ENCODE peak calls at places on chromosome 18, in eight cellular contexts. S is OCI-LY7; N is left cardiac atrium; U is activated CD8-positive, alpha-beta memory T cell treated with anti-CD3 and anti-CD28 coated beads for 24 hours; F is stimulated activated CD8-positive, alpha-beta memory T cell treated with anti-CD3 and anti-CD28 coated beads, Interleukin-15, amount 100 ng/mL, for 24 hours; I is T-helper 9 cell; H is activated T-cell treated with anti-CD3 and anti-CD28 coated beads for 4 hours; C is DMS153. D is an unnamed sample.

GRCh38 chr18:35580748-35581534 is 599 bp upstream of the GALNT1 start:
- DNase-seq in S (peak), C (peak), U (peak), F (peak), I (peak), H (peak), N (peak), D (no peak)

GRCh38 chr18:702957-703659 is 9.3 kb downstream of the ENOSF1 start:
- DNase-seq in N (no peak), F (no peak), U (no peak), S (no peak), I (no peak), C (no peak), H (no peak), D (no peak)

GRCh38 chr18:58416704-58417683 is 211.9 kb downstream of the ALPK2 start:
- DNase-seq in H (no peak), U (no peak), C (no peak), S (no peak), I (no peak), N (no peak), F (no peak), D (no peak)

GRCh38 chr18:36568487-36568886 is 260.3 kb downstream of the TPGS2 start:
- DNase-seq in F (no peak), C (no peak), I (no peak), N (no peak), H (no peak), U (no peak), S (no peak), D (no peak)

GRCh38 chr18:22057908-22058527 is 111.4 kb upstream of the GATA6 start:
- DNase-seq in C (no peak), F (no peak), I (no peak), U (no peak), H (no peak), S (no peak), N (no peak), D (no peak)

GRCh38 chr18:44568343-44568742 is 112.3 kb upstream of the SETBP1 start:
- DNase-seq in S (no peak), H (no peak), N (no peak), U (no peak), I (no peak), F (no peak), C (no peak), D (no peak)

GRCh38 chr18:9779630-9780029 is 71.5 kb downstream of the RAB31 start:
- DNase-seq in N (no peak), H (no peak), S (no peak), U (no peak), C (no peak), F (no peak), I (no peak), D (no peak)

GRCh38 chr18:21336846-21337245 is 94.8 kb downstream of the GREB1L start:
- DNase-seq in N (no peak), U (no peak), H (no peak), F (no peak), C (no peak), I (no peak), S (no peak), D (no peak)

GRCh38 chr18:24878289-24878688 is 417.9 kb downstream of the HRH4 start:
- DNase-seq in I (no peak), H (no peak), N (no peak), C (no peak), U (no peak), S (peak), F (no peak), D (peak)

GRCh38 chr18:45399643-45400042 is 215.6 kb upstream of the SLC14A2 start:
- DNase-seq in U (no peak), I (no peak), C (no peak), H (no peak), F (no peak), S (no peak), N (peak), D (no peak)

GRCh38 chr18:22286576-22286975 is 117.2 kb downstream of the GATA6 start:
- DNase-seq in H (no peak), C (no peak), S (no peak), N (peak), U (no peak), F (no peak), I (no peak), D (no peak)

GRCh38 chr18:75824661-75825060 is 397.2 kb upstream of the SMIM21 start:
- DNase-seq in C (no peak), I (no peak), S (no peak), H (no peak), U (no peak), F (no peak), N (no peak), D (no peak)

GRCh38 chr18:3453540-3454364 is 3.8 kb downstream of the TGIF1 start:
- DNase-seq in H (no peak), I (no peak), S (peak), N (peak), U (no peak), C (no peak), F (no peak), D (no peak)

GRCh38 chr18:32714571-32715148 is 58.2 kb downstream of the KLHL14 start:
- DNase-seq in U (no peak), F (no peak), S (peak), I (no peak), C (peak), H (no peak), N (no peak), D (peak)

GRCh38 chr18:61531182-61531581 is 198.0 kb downstream of the CDH20 start:
- DNase-seq in S (no peak), U (no peak), H (no peak), C (peak), I (no peak), N (no peak), F (no peak), D (no peak)

GRCh38 chr18:78621141-78621540 is 358.5 kb upstream of the SALL3 start:
- DNase-seq in S (no peak), C (no peak), I (no peak), U (no peak), H (no peak), N (no peak), F (no peak), D (no peak)

GRCh38 chr18:53153281-53153680 is 813.3 kb downstream of the DCC start:
- DNase-seq in H (no peak), I (no peak), F (no peak), C (no peak), S (peak), N (no peak), U (no peak), D (peak)

GRCh38 chr18:48902023-48902855 is 48.5 kb downstream of the SMAD7 start:
- DNase-seq in C (peak), S (no peak), N (peak), U (no peak), F (no peak), H (no peak), I (no peak), D (peak)

GRCh38 chr18:52813637-52814416 is 473.8 kb downstream of the DCC start:
- DNase-seq in F (no peak), H (no peak), U (no peak), N (no peak), S (no peak), I (no peak), C (no peak), D (no peak)

GRCh38 chr18:2529154-2529553 is 42.2 kb downstream of the METTL4 start:
- DNase-seq in S (no peak), C (no peak), I (no peak), U (no peak), H (no peak), N (no peak), F (no peak), D (no peak)

GRCh38 chr18:23871410-23871809 is 143.1 kb upstream of the TTC39C start:
- DNase-seq in C (peak), N (no peak), U (peak), S (peak), F (peak), I (peak), H (peak), D (no peak)

GRCh38 chr18:25298853-25299274 is 53.1 kb downstream of the ZNF521 start:
- DNase-seq in H (no peak), U (no peak), N (peak), I (no peak), F (no peak), S (no peak), C (no peak), D (peak)

GRCh38 chr18:3305933-3306332 is 44.0 kb downstream of the MYL12B start:
- DNase-seq in U (no peak), I (peak), N (no peak), S (no peak), C (no peak), F (no peak), H (no peak), D (no peak)

GRCh38 chr18:22626771-22627170 is 209.1 kb upstream of the CTAGE1 start:
- DNase-seq in F (no peak), I (no peak), C (no peak), H (no peak), S (no peak), N (no peak), U (no peak), D (no peak)

GRCh38 chr18:48948112-48949050 is 2.4 kb downstream of the SMAD7 start:
- DNase-seq in H (no peak), N (peak), F (no peak), I (no peak), C (no peak), S (peak), U (peak), D (peak)

GRCh38 chr18:46660955-46661749 is 4.1 kb upstream of the LOXHD1 start:
- DNase-seq in H (no peak), C (no peak), I (no peak), S (no peak), F (no peak), U (no peak), N (no peak), D (no peak)

GRCh38 chr18:31302991-31303390 is 15.0 kb upstream of the DSG1 start:
- DNase-seq in F (no peak), N (no peak), C (no peak), I (no peak), S (no peak), U (no peak), H (no peak), D (no peak)

GRCh38 chr18:56168049-56168781 is 470.2 kb downstream of the TXNL1 start:
- DNase-seq in C (no peak), N (peak), F (no peak), S (no peak), I (no peak), U (no peak), H (no peak), D (no peak)

GRCh38 chr18:3508576-3509559 is 58.9 kb downstream of the TGIF1 start:
- DNase-seq in H (no peak), S (no peak), U (no peak), I (no peak), F (no peak), C (no peak), N (no peak), D (no peak)

GRCh38 chr18:63292844-63293683 is 26.5 kb downstream of the BCL2 start:
- DNase-seq in F (no peak), C (no peak), I (no peak), U (no peak), H (no peak), N (peak), S (no peak), D (no peak)

GRCh38 chr18:78774741-78775141 is 204.9 kb upstream of the SALL3 start:
- DNase-seq in U (no peak), I (no peak), H (no peak), C (no peak), F (no peak), S (no peak), N (no peak), D (no peak)

GRCh38 chr18:33916200-33916599 is 308.5 kb downstream of the NOL4 start:
- DNase-seq in I (no peak), U (no peak), F (no peak), N (no peak), C (no peak), S (no peak), H (no peak), D (no peak)

GRCh38 chr18:49018961-49019445 is 68.2 kb upstream of the SMAD7 start:
- DNase-seq in F (no peak), C (no peak), U (no peak), I (no peak), S (no peak), H (no peak), N (no peak), D (no peak)

GRCh38 chr18:74468547-74469014 is 11.5 kb upstream of the DIPK1C start:
- DNase-seq in F (no peak), I (no peak), H (no peak), N (no peak), S (no peak), C (no peak), U (no peak), D (no peak)

GRCh38 chr18:3114026-3114425 is 101.1 kb upstream of the LPIN2 start:
- DNase-seq in S (no peak), H (no peak), I (no peak), C (no peak), F (no peak), N (no peak), U (no peak), D (no peak)

GRCh38 chr18:54712315-54712714 is 116.0 kb upstream of the RAB27B start:
- DNase-seq in F (no peak), H (no peak), I (no peak), C (no peak), S (no peak), N (no peak), U (no peak), D (no peak)